ENCODE peak calls at places on chromosomes 13 and 19, in ten cellular contexts. R is H9; Z is PC-3; S is PC-9; L is heart left ventricle; P is neural progenitor cell; W is cardiac muscle cell; B is left ventricle myocardium inferior; J is endothelial cell of umbilical vein; A is CD8-positive, alpha-beta T cell. M is an unnamed sample.

GRCh38 chr19:756232-756631 is 5.3 kb downstream of the MISP start:
- DNase-seq in P (no peak), W (peak; percentile 16), R (no peak), L (no peak), S (peak; percentile 78), B (no peak), J (peak; percentile 35), Z (peak; percentile 67), A (peak; percentile 18), M (peak; percentile 62)

GRCh38 chr13:23460309-23460708 is 26.8 kb upstream of the SACS start:
- DNase-seq in A (no peak), B (no peak), W (no peak), J (no peak), P (no peak), R (no peak), Z (no peak), L (no peak), S (no peak), M (no peak)

GRCh38 chr13:19581675-19582074 is 20.3 kb upstream of the TPTE2 start:
- DNase-seq in P (no peak), S (no peak), B (no peak), Z (no peak), J (no peak), R (no peak), A (no peak), L (no peak), W (no peak), M (no peak)

GRCh38 chr13:48155850-48156249 is 60.9 kb upstream of the MED4 start:
- DNase-seq in P (no peak), J (peak; percentile 86), R (no peak), Z (peak; percentile 72), S (peak; percentile 71), L (no peak), W (peak; percentile 69), B (no peak), A (peak; percentile 62), M (peak; percentile 40)

GRCh38 chr13:113788413-113789135 is 29.5 kb downstream of the TMEM255B start:
- DNase-seq in A (no peak), P (no peak), R (no peak), L (no peak), W (no peak), J (no peak), S (no peak), B (no peak), Z (no peak), M (no peak)

GRCh38 chr13:105442941-105443340 is 1092.5 kb downstream of the EFNB2 start:
- DNase-seq in A (no peak), P (no peak), Z (peak; percentile 95), J (peak; percentile 93), S (peak; percentile 98), W (peak; percentile 96), L (no peak), B (no peak), R (no peak), M (peak; percentile 97)

GRCh38 chr19:42301646-42302204 is at the start of gene PRR19:
- DNase-seq in J (no peak), S (no peak), P (peak; percentile 58), L (peak; percentile 69), Z (no peak), R (no peak), A (no peak), W (no peak), B (no peak), M (no peak)

GRCh38 chr13:98846521-98846920 is 94.0 kb upstream of the SLC15A1 start:
- DNase-seq in L (no peak), J (no peak), P (no peak), R (no peak), B (no peak), Z (no peak), A (no peak), W (no peak), S (no peak), M (no peak)

GRCh38 chr13:74550039-74550438 is 415.8 kb upstream of the KLF12 start:
- DNase-seq in A (no peak), B (no peak), S (no peak), P (no peak), J (no peak), W (peak; percentile 9), L (no peak), Z (no peak), R (no peak), M (no peak)

GRCh38 chr13:44383945-44384344 is 10.3 kb downstream of the SERP2 start:
- DNase-seq in A (no peak), B (no peak), J (no peak), Z (no peak), L (no peak), W (no peak), S (no peak), P (no peak), R (no peak), M (no peak)

GRCh38 chr13:44380404-44381165 is 7.0 kb downstream of the SERP2 start:
- DNase-seq in J (no peak), R (no peak), B (no peak), W (no peak), Z (no peak), L (no peak), P (no peak), S (peak; percentile 39), A (no peak), M (peak; percentile 9)

GRCh38 chr13:44382635-44383145 is 9.1 kb downstream of the SERP2 start:
- DNase-seq in A (no peak), B (no peak), P (no peak), R (no peak), W (no peak), S (no peak), Z (no peak), J (no peak), L (peak; percentile 63), M (no peak)

GRCh38 chr13:44378277-44378676 is 4.7 kb downstream of the SERP2 start:
- DNase-seq in S (no peak), A (no peak), L (no peak), Z (no peak), W (no peak), B (no peak), J (no peak), R (no peak), P (no peak), M (no peak)

DNA sequence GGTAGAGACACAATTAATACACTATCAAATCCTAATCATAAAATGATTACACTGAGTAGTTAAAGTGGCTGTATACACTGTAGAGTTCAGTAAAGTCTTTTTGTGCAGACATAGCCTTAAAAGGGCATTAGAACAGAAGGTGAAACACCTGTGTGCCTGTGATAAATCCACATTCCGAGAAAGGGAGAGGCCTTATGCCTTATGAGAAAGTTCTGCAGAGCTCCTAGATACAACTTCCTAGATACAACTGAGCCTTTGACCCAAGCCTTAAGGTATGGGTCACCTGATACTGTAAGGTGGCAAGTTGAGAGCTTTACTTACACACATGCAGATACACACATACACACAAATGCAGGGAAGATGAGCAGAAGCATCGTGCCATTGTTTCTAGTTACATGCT is 6.3 kb downstream of the SERP2 start:
- DNase-seq in W (no peak), S (peak; percentile 55), A (no peak), R (no peak), Z (no peak), L (no peak), J (no peak), P (no peak), B (no peak), M (no peak)
- H3K27ac ChIP-seq in W (no peak overlapping the region), S (no peak overlapping the region), A (no peak overlapping the region), R (no peak overlapping the region), Z (no peak overlapping the region), L (no peak overlapping the region), J (no peak overlapping the region), P (no peak overlapping the region), B (no peak overlapping the region), M (no peak overlapping the region)

GRCh38 chr13:66689037-66689619 is 541.0 kb downstream of the PCDH9 start:
- DNase-seq in Z (no peak), A (no peak), R (no peak), W (peak; percentile 42), B (no peak), P (peak; percentile 19), S (no peak), L (no peak), J (peak; percentile 10), M (no peak)
- TF ChIP-seq CTCF in Z (peak; percentile 26), A (no peak), R (peak; percentile 28), W (peak; percentile 42), B (no peak), P (peak; percentile 51), S (no peak), L (no peak), J (peak; percentile 9), M (peak; percentile 34)

DNA sequence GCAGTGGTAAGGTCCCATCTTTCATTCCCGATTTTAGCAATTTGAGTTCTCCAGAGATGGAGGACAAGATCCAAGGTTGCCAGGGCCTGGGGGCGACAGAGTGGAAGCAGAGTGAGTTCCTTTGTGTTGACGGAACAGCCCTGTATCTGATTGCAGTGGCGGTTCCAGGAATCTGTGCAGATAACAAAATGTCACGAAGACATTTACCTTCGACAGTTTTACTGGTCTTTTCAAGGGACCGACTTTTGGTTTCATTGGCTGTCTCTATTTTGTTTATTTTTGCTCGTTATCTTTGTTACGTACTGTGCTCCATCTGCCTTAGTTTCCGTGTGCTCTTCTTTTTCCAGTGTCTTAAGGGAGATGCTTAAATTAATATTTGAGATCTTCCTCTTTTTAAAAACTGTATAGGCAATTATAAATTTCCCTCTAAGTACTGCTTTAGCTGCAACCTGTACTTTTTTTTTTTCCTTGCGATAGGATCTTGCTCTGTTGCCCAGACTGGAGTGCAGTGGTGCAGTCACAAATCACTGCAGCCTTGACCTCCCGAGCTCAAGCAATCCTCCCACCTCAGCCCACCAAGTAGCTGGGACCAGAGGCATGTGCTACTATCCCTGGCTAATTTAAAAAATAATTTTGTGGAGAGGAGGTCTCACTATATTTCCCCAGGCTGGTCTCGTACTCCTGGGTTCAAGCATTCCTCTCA is 23.2 kb downstream of the KDM4B start:
- DNase-seq in B (no peak), R (no peak), S (no peak), A (no peak), Z (no peak), J (no peak), P (no peak), W (no peak), L (no peak), M (no peak)
- H3K27ac ChIP-seq in B (no peak overlapping the region), R (no peak overlapping the region), S (no peak overlapping the region), A (no peak overlapping the region), Z (no peak overlapping the region), J (no peak overlapping the region), P (no peak overlapping the region), W (peak overlapping the region; percentile 90), L (no peak overlapping the region), M (no peak overlapping the region)

GRCh38 chr13:107203146-107203847 is 635.4 kb upstream of the ARGLU1 start:
- DNase-seq in P (peak; percentile 73), Z (peak; percentile 34), S (no peak), R (peak; percentile 70), B (no peak), W (peak; percentile 59), J (peak; percentile 82), L (no peak), A (no peak), M (peak; percentile 15)
- TF ChIP-seq CTCF in P (peak; percentile 74), Z (peak; percentile 58), S (peak; percentile 60), R (peak; percentile 78), B (peak; percentile 58), W (peak; percentile 47), J (peak; percentile 72), L (peak; percentile 57), A (no peak), M (peak; percentile 61)

GRCh38 chr19:38045554-38046253 is 138.7 kb downstream of the SIPA1L3 start:
- DNase-seq in Z (no peak), R (no peak), A (no peak), W (no peak), L (no peak), S (no peak), B (no peak), P (no peak), J (no peak), M (no peak)
- H3K27ac ChIP-seq in Z (no peak overlapping the region), R (no peak overlapping the region), A (no peak overlapping the region), W (no peak overlapping the region), L (no peak overlapping the region), S (no peak overlapping the region), B (no peak overlapping the region), P (no peak overlapping the region), J (no peak overlapping the region), M (peak overlapping the region; percentile 60)